ENCODE peak calls at places on chromosomes 6 and 20, in seven cellular contexts. E is neuronal stem cell, V is mesendoderm, R is H9, O is IMR-90, B is H1, A is trophoblast cell. N is an unnamed sample.

GRCh38 chr6:84260186-84260585 is 32.7 kb upstream of the CEP162 start:
- DNase-seq in E (no peak), V (no peak), R (no peak), O (no peak), B (no peak), A (no peak), N (no peak)

GRCh38 chr6:139593081-139593480 is 218.6 kb upstream of the CITED2 start:
- DNase-seq in E (no peak), V (no peak), R (no peak), O (no peak), B (no peak), A (no peak), N (no peak)

GRCh38 chr6:110556317-110557115 is 80.1 kb upstream of the SLC22A16 start:
- DNase-seq in E (no peak), V (no peak), R (no peak), O (no peak), B (no peak), A (no peak), N (no peak)

GRCh38 chr6:30613251-30614043 is 3.6 kb downstream of the PPP1R10 start:
- DNase-seq in E (no peak), V (no peak), R (no peak), O (peak; percentile 52), B (no peak), A (no peak), N (peak; percentile 36)

GRCh38 chr20:52190437-52191131 is 995 bp downstream of the ZFP64 start:
- DNase-seq in E (no peak), V (peak; percentile 48), R (peak; percentile 41), O (peak; percentile 11), B (no peak), A (no peak), N (peak; percentile 55)

GRCh38 chr6:13927203-13927602 is 2.5 kb downstream of the RNF182 start:
- DNase-seq in E (no peak), V (peak; percentile 22), R (no peak), O (no peak), B (no peak), A (no peak), N (no peak)

GRCh38 chr6:19697744-19698290 is 139.4 kb upstream of the ID4 start:
- DNase-seq in E (no peak), V (no peak), R (no peak), O (peak; percentile 81), B (no peak), A (no peak), N (peak; percentile 18)

GRCh38 chr20:35739294-35740163 is 2.5 kb downstream of the RBM39 start:
- DNase-seq in E (no peak), V (peak; percentile 50), R (no peak), O (peak; percentile 50), B (no peak), A (no peak), N (peak; percentile 67)

GRCh38 chr6:131762984-131763383 is 44.8 kb upstream of the ENPP1 start:
- DNase-seq in E (no peak), V (no peak), R (no peak), O (peak; percentile 31), B (no peak), A (peak; percentile 33), N (peak; percentile 21)

GRCh38 chr6:36979343-36979742 is 6.7 kb downstream of the MTCH1 start:
- DNase-seq in E (no peak), V (no peak), R (no peak), O (peak; percentile 41), B (no peak), A (no peak), N (no peak)

GRCh38 chr20:10402938-10403593 is 31.0 kb downstream of the MKKS start:
- DNase-seq in E (no peak), V (no peak), R (no peak), O (peak; percentile 6), B (no peak), A (no peak), N (no peak)

GRCh38 chr6:48423640-48424365 is 312.8 kb upstream of the PTCHD4 start:
- DNase-seq in E (no peak), V (no peak), R (no peak), O (peak; percentile 65), B (no peak), A (no peak), N (peak; percentile 17)

GRCh38 chr6:45495404-45496084 is 117.8 kb upstream of the SUPT3H start:
- DNase-seq in E (no peak), V (peak; percentile 23), R (no peak), O (no peak), B (no peak), A (no peak), N (no peak)

GRCh38 chr6:21748343-21749063 is 155.0 kb downstream of the SOX4 start:
- DNase-seq in E (no peak), V (peak; percentile 60), R (no peak), O (peak; percentile 61), B (no peak), A (no peak), N (no peak)

GRCh38 chr6:79913369-79913768 is 34.0 kb downstream of the ELOVL4 start:
- DNase-seq in E (no peak), V (peak; percentile 5), R (no peak), O (no peak), B (no peak), A (no peak), N (no peak)

GRCh38 chr20:50344232-50345071 is 153.8 kb downstream of the CEBPB start:
- DNase-seq in E (no peak), V (peak; percentile 44), R (peak; percentile 52), O (no peak), B (no peak), A (no peak), N (no peak)

GRCh38 chr20:1533059-1533458 is 24.4 kb downstream of the SIRPD start:
- DNase-seq in E (no peak), V (peak; percentile 38), R (peak; percentile 41), O (no peak), B (peak; percentile 7), A (no peak), N (no peak)

GRCh38 chr20:59648720-59649119 is 44.4 kb downstream of the PHACTR3 start:
- DNase-seq in E (no peak), V (no peak), R (no peak), O (no peak), B (no peak), A (no peak), N (no peak)

GRCh38 chr6:12356983-12357972 is 67.1 kb downstream of the EDN1 start:
- DNase-seq in E (no peak), V (no peak), R (no peak), O (no peak), B (no peak), A (peak; percentile 27), N (no peak)

GRCh38 chr20:50439539-50440453 is 70.4 kb upstream of the PTPN1 start:
- DNase-seq in E (no peak), V (no peak), R (no peak), O (no peak), B (no peak), A (no peak), N (peak; percentile 25)

GRCh38 chr6:46130665-46131064 is 876 bp downstream of the ENPP4 start:
- DNase-seq in E (no peak), V (peak; percentile 1), R (no peak), O (no peak), B (no peak), A (no peak), N (no peak)

GRCh38 chr20:62233684-62234083 is 4.6 kb upstream of the OSBPL2 start:
- DNase-seq in E (no peak), V (no peak), R (no peak), O (no peak), B (no peak), A (no peak), N (no peak)

GRCh38 chr20:62235777-62236157 is 2.6 kb upstream of the OSBPL2 start:
- DNase-seq in E (no peak), V (no peak), R (no peak), O (no peak), B (no peak), A (no peak), N (no peak)

GRCh38 chr20:62235001-62235776 is 3.1 kb upstream of the OSBPL2 start:
- DNase-seq in E (no peak), V (no peak), R (no peak), O (no peak), B (no peak), A (no peak), N (no peak)

GRCh38 chr20:62232764-62233645 is 5.3 kb upstream of the OSBPL2 start:
- DNase-seq in E (no peak), V (no peak), R (no peak), O (no peak), B (no peak), A (no peak), N (no peak)

DNA sequence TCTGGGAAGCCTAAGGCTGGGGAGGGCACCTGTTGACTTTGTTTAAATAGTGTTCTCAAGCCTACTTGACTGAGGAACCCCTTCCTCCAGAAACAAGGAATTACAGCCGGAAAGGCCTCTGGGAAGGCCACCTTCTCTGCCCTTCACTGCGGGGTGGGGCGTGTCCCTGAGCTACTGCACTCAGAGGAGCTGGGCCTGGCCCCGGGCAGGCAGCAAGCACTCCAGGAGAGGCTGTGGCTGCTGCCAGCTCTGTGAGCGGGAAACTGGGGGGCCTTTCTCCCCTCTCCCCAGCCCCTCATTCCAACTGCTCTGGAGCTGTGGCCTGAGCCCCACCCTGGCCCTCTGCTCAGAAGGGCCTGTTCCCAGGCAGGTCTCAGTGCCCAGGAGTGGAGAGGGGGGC is 4.0 kb upstream of the OSBPL2 start:
- DNase-seq in E (no peak), V (no peak), R (no peak), O (no peak), B (no peak), A (no peak), N (no peak)
- H3K9ac ChIP-seq in E (no peak overlapping the region), V (no peak overlapping the region), R (no peak overlapping the region), O (no peak overlapping the region), B (no peak overlapping the region), A (no peak overlapping the region), N (no peak overlapping the region)

GRCh38 chr6:161830866-161831600 is 557.2 kb upstream of the AGPAT4 start:
- DNase-seq in E (no peak), V (no peak), R (no peak), O (no peak), B (no peak), A (no peak), N (no peak)

GRCh38 chr6:161829186-161829794 is 555.4 kb upstream of the AGPAT4 start:
- DNase-seq in E (no peak), V (no peak), R (peak; percentile 51), O (no peak), B (no peak), A (no peak), N (no peak)

GRCh38 chr6:161833099-161833860 is 559.4 kb upstream of the AGPAT4 start:
- DNase-seq in E (no peak), V (no peak), R (no peak), O (no peak), B (no peak), A (peak; percentile 69), N (no peak)

GRCh38 chr6:161832622-161833021 is 558.8 kb upstream of the AGPAT4 start:
- DNase-seq in E (no peak), V (no peak), R (no peak), O (no peak), B (no peak), A (no peak), N (no peak)

GRCh38 chr6:161828355-161828754 is 554.5 kb upstream of the AGPAT4 start:
- DNase-seq in E (no peak), V (no peak), R (no peak), O (no peak), B (no peak), A (no peak), N (no peak)
- H2BK5ac ChIP-seq in E (no peak overlapping the region), V (no peak overlapping the region), R (no peak overlapping the region), O (no peak overlapping the region), B (no peak overlapping the region), A (no peak overlapping the region), N (no peak overlapping the region)

GRCh38 chr6:145147981-145148380 is 587.3 kb downstream of the EPM2A start:
- DNase-seq in E (no peak), V (no peak), R (no peak), O (no peak), B (no peak), A (no peak), N (no peak)
- H3K27ac ChIP-seq in E (no peak overlapping the region), V (no peak overlapping the region), R (no peak overlapping the region), O (no peak overlapping the region), B (no peak overlapping the region), A (no peak overlapping the region), N (peak overlapping the region; percentile 23)

GRCh38 chr6:109454483-109455160 is 950 bp downstream of the MICAL1 start:
- DNase-seq in E (no peak), V (no peak), R (no peak), O (peak; percentile 28), B (no peak), A (no peak), N (peak; percentile 46)
- H3K9ac ChIP-seq in E (peak overlapping the region; percentile 92), V (peak overlapping the region; percentile 84), R (peak overlapping the region; percentile 26), O (peak overlapping the region; percentile 94), B (no peak overlapping the region), A (no peak overlapping the region), N (peak overlapping the region; percentile 91)

N was measured in mesenchymal stem cell.